ENCODE peak calls at places on chromosomes 11 and 22, in ten cellular contexts. Y is hepatocyte, V is A549, P is K562, F is pancreas, R is GM12865, K is brain microvascular endothelial cell, B is astrocyte of the cerebellum, U is AG09309, Q is psoas muscle. M is an unnamed sample.

GRCh38 chr22:33049125-33049729 is 9.0 kb downstream of the SYN3 start:
- DNase-seq in Y (peak), V (peak), P (peak), F (peak), R (peak), K (peak), B (peak), U (peak), Q (peak), M (peak)

GRCh38 chr11:59818572-59818971 is 8.0 kb upstream of the MRPL16 start:
- DNase-seq in Y (no peak), V (no peak), P (no peak), F (no peak), R (peak), K (no peak), B (no peak), U (no peak), Q (no peak), M (no peak)

GRCh38 chr11:74147199-74147929 is 23.4 kb downstream of the C2CD3 start:
- DNase-seq in Y (no peak), V (no peak), P (no peak), F (no peak), R (no peak), K (no peak), B (no peak), U (no peak), Q (no peak), M (peak)

GRCh38 chr11:11157201-11157600 is 195.8 kb downstream of the CSNK2A3 start:
- DNase-seq in Y (peak), V (peak), P (peak), F (no peak), R (peak), K (peak), B (no peak), U (no peak), Q (no peak), M (peak)

GRCh38 chr11:10075141-10075540 is 218.9 kb downstream of the SBF2 start:
- DNase-seq in Y (no peak), V (no peak), P (no peak), F (no peak), R (no peak), K (no peak), B (no peak), U (no peak), Q (no peak), M (no peak)

GRCh38 chr11:110479070-110479444 is 49.3 kb downstream of the FDX1 start:
- DNase-seq in Y (no peak), V (no peak), P (no peak), F (no peak), R (no peak), K (no peak), B (no peak), U (no peak), Q (no peak), M (no peak)

GRCh38 chr11:66207816-66208215 is 60.6 kb upstream of the RAB1B start:
- DNase-seq in Y (no peak), V (no peak), P (no peak), F (no peak), R (no peak), K (no peak), B (no peak), U (no peak), Q (no peak), M (no peak)

GRCh38 chr11:86954288-86955110 is 696 bp downstream of the FZD4 start:
- DNase-seq in Y (no peak), V (peak), P (peak), F (peak), R (peak), K (no peak), B (no peak), U (no peak), Q (peak), M (no peak)

GRCh38 chr11:112884012-112884767 is 77.0 kb upstream of the NCAM1 start:
- DNase-seq in Y (no peak), V (no peak), P (no peak), F (no peak), R (no peak), K (no peak), B (no peak), U (no peak), Q (no peak), M (no peak)

GRCh38 chr11:69106124-69106811 is 49.5 kb upstream of the SMIM38 start:
- DNase-seq in Y (no peak), V (no peak), P (no peak), F (peak), R (no peak), K (no peak), B (no peak), U (no peak), Q (no peak), M (no peak)

GRCh38 chr11:69999721-70000120 is 78.4 kb upstream of the ANO1 start:
- DNase-seq in Y (no peak), V (no peak), P (no peak), F (no peak), R (no peak), K (no peak), B (no peak), U (no peak), Q (no peak), M (peak)

GRCh38 chr11:35855685-35856084 is 88.2 kb upstream of the LDLRAD3 start:
- DNase-seq in Y (no peak), V (no peak), P (no peak), F (no peak), R (no peak), K (no peak), B (no peak), U (no peak), Q (no peak), M (no peak)

GRCh38 chr22:19795617-19796008 is 35.0 kb downstream of the TBX1 start:
- DNase-seq in Y (no peak), V (no peak), P (no peak), F (no peak), R (no peak), K (no peak), B (no peak), U (no peak), Q (peak), M (no peak)

GRCh38 chr11:48095779-48096470 is 115.6 kb downstream of the PTPRJ start:
- DNase-seq in Y (no peak), V (no peak), P (no peak), F (no peak), R (no peak), K (no peak), B (no peak), U (no peak), Q (peak), M (peak)

GRCh38 chr11:117875397-117876048 is 935 bp downstream of the FXYD6 start:
- DNase-seq in Y (no peak), V (no peak), P (no peak), F (no peak), R (no peak), K (no peak), B (no peak), U (no peak), Q (no peak), M (no peak)

GRCh38 chr11:3674189-3674588 is 3.0 kb upstream of the CHRNA10 start:
- DNase-seq in Y (no peak), V (peak), P (no peak), F (no peak), R (no peak), K (peak), B (peak), U (no peak), Q (no peak), M (peak)

GRCh38 chr11:104003491-104003890 is 32.9 kb upstream of the DDI1 start:
- DNase-seq in Y (no peak), V (no peak), P (no peak), F (no peak), R (no peak), K (peak), B (peak), U (no peak), Q (no peak), M (peak)

GRCh38 chr11:36233226-36233625 is 56.0 kb downstream of the COMMD9 start:
- DNase-seq in Y (no peak), V (no peak), P (no peak), F (no peak), R (no peak), K (peak), B (peak), U (no peak), Q (no peak), M (peak)

GRCh38 chr11:40885257-40885947 is 574.0 kb downstream of the LRRC4C start:
- DNase-seq in Y (no peak), V (no peak), P (no peak), F (no peak), R (no peak), K (no peak), B (no peak), U (no peak), Q (no peak), M (no peak)

GRCh38 chr11:365831-366230 is 3.5 kb upstream of the B4GALNT4 start:
- DNase-seq in Y (no peak), V (no peak), P (no peak), F (no peak), R (no peak), K (no peak), B (no peak), U (no peak), Q (no peak), M (no peak)

GRCh38 chr11:131392528-131393255 is 22.3 kb downstream of the NTM start:
- DNase-seq in Y (peak), V (peak), P (peak), F (no peak), R (no peak), K (no peak), B (no peak), U (no peak), Q (no peak), M (no peak)

GRCh38 chr22:31625661-31626426 is 36.2 kb downstream of the PISD start:
- DNase-seq in Y (peak), V (no peak), P (peak), F (peak), R (no peak), K (peak), B (no peak), U (no peak), Q (peak), M (peak)

GRCh38 chr11:59551651-59552521 is 40.5 kb downstream of the OR4D9 start:
- DNase-seq in Y (peak), V (peak), P (peak), F (no peak), R (peak), K (peak), B (no peak), U (no peak), Q (no peak), M (peak)

GRCh38 chr11:27352781-27353180 is 10.2 kb downstream of the CCDC34 start:
- DNase-seq in Y (no peak), V (no peak), P (no peak), F (no peak), R (no peak), K (no peak), B (peak), U (no peak), Q (no peak), M (no peak)

GRCh38 chr22:24230911-24231656 is 13.8 kb downstream of the GGT5 start:
- DNase-seq in Y (peak), V (no peak), P (peak), F (peak), R (peak), K (no peak), B (no peak), U (no peak), Q (no peak), M (peak)

GRCh38 chr11:113167599-113167998 is 146.8 kb upstream of the TTC12 start:
- DNase-seq in Y (no peak), V (no peak), P (no peak), F (no peak), R (no peak), K (no peak), B (no peak), U (no peak), Q (no peak), M (no peak)

GRCh38 chr11:56950510-56950909 is 38.2 kb upstream of the OR5AK2 start:
- DNase-seq in Y (no peak), V (no peak), P (no peak), F (no peak), R (no peak), K (no peak), B (no peak), U (no peak), Q (no peak), M (no peak)

GRCh38 chr11:118074785-118075184 is 2.1 kb upstream of the TMPRSS4 start:
- DNase-seq in Y (no peak), V (no peak), P (no peak), F (no peak), R (no peak), K (no peak), B (no peak), U (no peak), Q (no peak), M (no peak)

GRCh38 chr11:120032766-120033390 is 105.0 kb downstream of the TRIM29 start:
- DNase-seq in Y (no peak), V (no peak), P (no peak), F (no peak), R (no peak), K (no peak), B (no peak), U (no peak), Q (no peak), M (no peak)

DNA sequence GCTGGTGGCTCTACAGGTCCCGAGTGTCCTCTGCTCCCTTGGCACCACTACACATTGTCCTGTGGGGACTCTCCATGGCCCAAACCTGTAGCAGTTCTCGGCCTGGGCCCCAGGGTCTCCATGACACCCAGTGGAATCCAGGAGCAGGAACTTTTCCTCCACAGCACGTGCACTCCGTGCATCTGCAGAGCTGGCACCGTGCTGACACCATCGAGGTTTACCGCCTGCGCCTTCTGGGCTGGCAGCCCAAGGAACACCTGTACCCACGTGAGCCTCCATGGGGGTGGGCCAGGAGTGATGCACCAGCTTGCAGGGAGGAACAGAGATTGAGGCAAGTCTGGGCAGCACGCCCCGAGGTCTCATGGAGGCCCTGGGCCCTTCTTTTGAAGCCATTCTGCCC is 25.2 kb downstream of the TSPAN32 start:
- DNase-seq in Y (no peak), V (no peak), P (no peak), F (no peak), R (no peak), K (no peak), B (no peak), U (no peak), Q (no peak), M (no peak)
- H3K4me3 ChIP-seq in Y (no peak), V (no peak), P (no peak), F (no peak), R (no peak), K (no peak), B (no peak), U (no peak), Q (no peak), M (no peak)

GRCh38 chr22:35257321-35258143 is at the start of gene HMGXB4:
- DNase-seq in Y (peak), V (peak), P (peak), F (peak), R (peak), K (peak), B (peak), U (peak), Q (peak), M (peak)
- TF ChIP-seq CTCF in Y (peak), V (no peak), P (no peak), F (no peak), R (peak), K (no peak), B (no peak), U (no peak), Q (peak), M (no peak)

GRCh38 chr22:17822087-17822486 is 47.8 kb upstream of the BID start:
- DNase-seq in Y (no peak), V (no peak), P (no peak), F (peak), R (no peak), K (no peak), B (no peak), U (no peak), Q (no peak), M (no peak)

GRCh38 chr22:17824452-17824851 is 50.2 kb upstream of the BID start:
- DNase-seq in Y (no peak), V (no peak), P (peak), F (no peak), R (no peak), K (no peak), B (no peak), U (no peak), Q (no peak), M (no peak)

GRCh38 chr22:17823964-17824363 is 49.7 kb upstream of the BID start:
- DNase-seq in Y (no peak), V (no peak), P (no peak), F (peak), R (no peak), K (no peak), B (no peak), U (no peak), Q (no peak), M (no peak)

GRCh38 chr22:17820879-17821439 is 46.7 kb upstream of the BID start:
- DNase-seq in Y (no peak), V (no peak), P (no peak), F (no peak), R (no peak), K (no peak), B (no peak), U (no peak), Q (no peak), M (no peak)

DNA sequence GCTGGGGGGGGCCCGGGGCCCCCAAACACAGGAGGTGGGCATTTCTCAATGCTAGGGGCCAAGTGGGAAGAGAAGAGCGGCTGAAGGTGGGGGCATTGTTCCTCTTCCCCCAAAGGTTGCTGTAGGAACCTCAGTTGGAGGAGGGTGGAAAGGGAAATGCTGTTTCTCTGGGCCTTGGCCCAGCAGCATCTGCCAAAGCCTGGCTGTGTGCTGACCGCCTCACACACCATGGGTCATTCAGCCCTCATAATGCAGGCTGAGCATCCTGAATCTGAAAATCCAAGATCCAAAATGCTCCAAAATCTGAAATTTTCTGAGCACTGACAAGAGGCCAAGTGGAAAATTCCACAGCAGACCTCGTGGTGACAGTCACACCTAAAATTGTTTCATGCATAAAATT is 49.0 kb upstream of the BID start:
- DNase-seq in Y (no peak), V (no peak), P (no peak), F (no peak), R (no peak), K (no peak), B (no peak), U (no peak), Q (no peak), M (no peak)
- H3K4me3 ChIP-seq in Y (no peak), V (no peak), P (no peak), F (no peak), R (no peak), K (no peak), B (no peak), U (no peak), Q (no peak), M (no peak)

GRCh38 chr22:38698407-38699094 is 2.2 kb downstream of the JOSD1 start:
- DNase-seq in Y (no peak), V (no peak), P (no peak), F (no peak), R (no peak), K (no peak), B (no peak), U (no peak), Q (no peak), M (no peak)

GRCh38 chr22:38700789-38701628 is at the start of gene JOSD1:
- DNase-seq in Y (peak), V (peak), P (peak), F (peak), R (peak), K (peak), B (peak), U (peak), Q (peak), M (peak)

GRCh38 chr22:38700271-38700788 is 413 bp downstream of the JOSD1 start:
- DNase-seq in Y (no peak), V (no peak), P (no peak), F (peak), R (no peak), K (no peak), B (no peak), U (no peak), Q (peak), M (peak)

GRCh38 chr22:38699143-38699542 is 1.6 kb downstream of the JOSD1 start:
- DNase-seq in Y (no peak), V (no peak), P (no peak), F (no peak), R (no peak), K (no peak), B (no peak), U (no peak), Q (no peak), M (no peak)

GRCh38 chr22:38699784-38700183 is 959 bp downstream of the JOSD1 start:
- DNase-seq in Y (peak), V (no peak), P (no peak), F (no peak), R (no peak), K (no peak), B (no peak), U (no peak), Q (no peak), M (peak)
- TF ChIP-seq CTCF in Y (no peak), V (no peak), P (no peak), F (no peak), R (no peak), K (no peak), B (peak), U (peak), Q (no peak), M (peak)

GRCh38 chr11:121452609-121453150 is at the start of gene SORL1-AS1:
- DNase-seq in Y (peak), V (peak), P (no peak), F (no peak), R (peak), K (no peak), B (no peak), U (no peak), Q (no peak), M (no peak)

GRCh38 chr11:121451982-121452608 is at the start of gene SORL1:
- DNase-seq in Y (peak), V (peak), P (peak), F (peak), R (peak), K (no peak), B (no peak), U (no peak), Q (peak), M (peak)

GRCh38 chr11:121456816-121457431 is 4.2 kb upstream of the SORL1-AS1 start:
- DNase-seq in Y (no peak), V (no peak), P (no peak), F (no peak), R (no peak), K (no peak), B (no peak), U (no peak), Q (no peak), M (no peak)

GRCh38 chr11:121453589-121454299 is 977 bp upstream of the SORL1-AS1 start:
- DNase-seq in Y (no peak), V (no peak), P (no peak), F (no peak), R (peak), K (no peak), B (no peak), U (no peak), Q (no peak), M (no peak)

GRCh38 chr11:121455115-121455514 is 2.3 kb upstream of the SORL1-AS1 start:
- DNase-seq in Y (no peak), V (no peak), P (no peak), F (no peak), R (no peak), K (no peak), B (no peak), U (no peak), Q (no peak), M (no peak)
- H3K4me3 ChIP-seq in Y (no peak), V (no peak), P (no peak), F (no peak), R (peak), K (no peak), B (no peak), U (no peak), Q (no peak), M (no peak)

DNA sequence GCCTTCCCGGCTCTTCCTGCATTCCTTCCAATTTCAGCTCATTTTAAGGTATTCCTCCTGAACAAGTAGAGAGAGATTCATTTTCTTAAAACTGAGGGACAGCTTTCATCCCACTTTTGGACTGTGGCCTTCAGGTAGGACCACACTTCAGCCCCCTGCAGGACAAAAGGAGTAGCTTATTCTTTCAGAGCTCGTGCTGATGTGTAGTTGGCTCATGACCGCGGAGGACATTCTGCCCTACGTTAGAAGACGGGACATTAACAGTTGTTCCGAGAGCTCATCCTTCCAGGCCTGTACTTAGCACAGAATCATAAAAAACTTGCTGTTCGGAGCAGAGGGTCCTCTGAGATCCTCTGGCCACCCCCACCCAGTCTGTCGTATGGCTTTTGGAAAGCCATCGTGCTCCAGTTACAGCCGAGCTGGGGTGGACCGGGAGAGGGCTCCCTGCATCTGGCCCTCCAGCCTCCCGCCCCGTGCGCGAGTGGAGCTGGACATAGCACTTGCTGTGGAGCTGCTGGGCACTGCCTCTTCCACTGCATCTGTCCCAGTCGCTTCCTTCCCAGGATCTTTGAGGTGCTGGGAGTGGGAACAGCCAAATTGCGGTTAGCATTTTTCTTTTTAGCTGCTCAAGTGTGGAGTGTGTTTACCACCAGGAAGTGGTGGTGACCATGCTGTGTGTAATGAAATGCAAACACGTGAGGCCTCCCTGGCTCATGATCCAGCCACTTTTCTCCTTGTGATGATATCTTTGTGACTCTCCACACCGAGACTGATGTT is 250.3 kb downstream of the TBC1D22A start:
- DNase-seq in Y (no peak), V (no peak), P (peak), F (no peak), R (no peak), K (peak), B (peak), U (peak), Q (no peak), M (no peak)
- TF ChIP-seq CTCF in Y (no peak), V (no peak), P (peak), F (no peak), R (no peak), K (peak), B (peak), U (no peak), Q (no peak), M (peak)